ENCODE peak calls at places on chromosomes 1 and 21, in four cellular contexts. F, G, B and E are unnamed samples.

GRCh38 chr1:184191181-184191601 is 139.7 kb downstream of the TSEN15 start:
- DNase-seq in G (peak), F (no peak), B (no peak), E (peak)

GRCh38 chr1:224757508-224757907 is 141.4 kb downstream of the CNIH3 start:
- DNase-seq in F (no peak), G (no peak), B (no peak), E (no peak)

GRCh38 chr1:174131032-174131638 is 28.2 kb upstream of the RABGAP1L start:
- DNase-seq in G (no peak), B (peak), F (no peak), E (no peak)

GRCh38 chr1:156383023-156383422 is 14.0 kb downstream of the RHBG start:
- DNase-seq in G (peak), B (peak), F (peak), E (peak)

GRCh38 chr1:213669964-213670691 is 317.6 kb upstream of the PROX1 start:
- DNase-seq in G (no peak), F (no peak), B (peak), E (no peak)

GRCh38 chr21:35179990-35180557 is 131.0 kb upstream of the RUNX1 start:
- DNase-seq in B (no peak), G (peak), F (no peak), E (peak)

GRCh38 chr1:73627723-73628122 is 570.3 kb downstream of the LRRIQ3 start:
- DNase-seq in G (no peak), B (no peak), F (no peak), E (peak)

GRCh38 chr1:193417420-193417819 is 231.0 kb upstream of the B3GALT2 start:
- DNase-seq in F (no peak), B (no peak), G (peak), E (peak)

GRCh38 chr21:15895142-15896106 is 165.6 kb downstream of the USP25 start:
- DNase-seq in B (no peak), F (no peak), G (peak), E (no peak)

GRCh38 chr21:27104749-27105439 is 138.0 kb upstream of the ADAMTS5 start:
- DNase-seq in B (no peak), F (no peak), G (peak), E (peak)

GRCh38 chr1:206583461-206584264 is 28.6 kb downstream of the EIF2D start:
- DNase-seq in B (peak), G (peak), F (peak), E (peak)

GRCh38 chr1:209845405-209845725 is 17.6 kb downstream of the UTP25 start:
- DNase-seq in F (no peak), B (no peak), G (no peak), E (no peak)

GRCh38 chr1:195897072-195897471 is 711.2 kb downstream of the KCNT2 start:
- DNase-seq in B (no peak), G (no peak), F (no peak), E (no peak)

GRCh38 chr1:7508052-7508745 is 262.9 kb upstream of the VAMP3 start:
- DNase-seq in F (no peak), B (no peak), G (no peak), E (no peak)

GRCh38 chr1:232902766-232903357 is 47.5 kb upstream of the NTPCR start:
- DNase-seq in G (no peak), F (no peak), B (no peak), E (no peak)

GRCh38 chr21:46000182-46000730 is 18.7 kb downstream of the COL6A1 start:
- DNase-seq in G (no peak), F (no peak), B (peak), E (no peak)

GRCh38 chr1:65691152-65691900 is 101.4 kb upstream of the PDE4B start:
- DNase-seq in F (no peak), B (no peak), G (no peak), E (no peak)

GRCh38 chr1:35691571-35692220 is 27.0 kb downstream of the C1orf216 start:
- DNase-seq in F (no peak), G (no peak), B (no peak), E (no peak)

GRCh38 chr1:19709255-19709765 is 44.6 kb downstream of the HTR6 start:
- DNase-seq in F (no peak), G (no peak), B (no peak), E (no peak)

GRCh38 chr1:13930151-13930550 is 230.2 kb downstream of the PRDM2 start:
- DNase-seq in G (no peak), B (peak), F (no peak), E (no peak)

GRCh38 chr1:9270290-9270900 is 22.3 kb upstream of the SPSB1 start:
- DNase-seq in F (no peak), G (no peak), B (no peak), E (no peak)

GRCh38 chr1:57696041-57696440 is 272.2 kb upstream of the DAB1 start:
- DNase-seq in F (no peak), G (no peak), B (no peak), E (no peak)

GRCh38 chr1:9539829-9540550 is 725 bp downstream of the SLC25A33 start:
- DNase-seq in F (peak), B (peak), G (peak), E (peak)

GRCh38 chr1:78070758-78071157 is 25.0 kb downstream of the GIPC2 start:
- DNase-seq in B (no peak), F (no peak), G (peak), E (no peak)

GRCh38 chr1:212600980-212601379 is 7.6 kb upstream of the ATF3 start:
- DNase-seq in F (no peak), G (no peak), B (no peak), E (peak)

GRCh38 chr1:206560021-206560716 is 52.1 kb downstream of the EIF2D start:
- DNase-seq in B (no peak), G (no peak), F (no peak), E (peak)

GRCh38 chr21:23401278-23401677 is 2206.0 kb downstream of the MRPL39 start:
- DNase-seq in B (no peak), F (no peak), G (no peak), E (no peak)

GRCh38 chr1:6275826-6276764 is 15.2 kb upstream of the GPR153 start:
- DNase-seq in F (no peak), G (peak), B (peak), E (peak)

GRCh38 chr1:113576271-113576670 is 183.0 kb downstream of the PHTF1 start:
- DNase-seq in B (no peak), G (no peak), F (no peak), E (no peak)

GRCh38 chr1:17671741-17672140 is 83.4 kb upstream of the ACTL8 start:
- DNase-seq in F (no peak), B (peak), G (no peak), E (no peak)

GRCh38 chr1:119768778-119769177 is at the start of gene HMGCS2:
- DNase-seq in F (no peak), B (no peak), G (no peak), E (no peak)

GRCh38 chr1:43302226-43302625 is 1.4 kb downstream of the TIE1 start:
- DNase-seq in G (no peak), B (no peak), F (no peak), E (no peak)

GRCh38 chr1:159421821-159422220 is 10.2 kb upstream of the OR10J4 start:
- DNase-seq in G (no peak), F (no peak), B (peak), E (no peak)

GRCh38 chr1:210448293-210448892 is 119.7 kb downstream of the HHAT start:
- DNase-seq in F (peak), G (peak), B (no peak), E (peak)

GRCh38 chr1:45488978-45489377 is 2.0 kb downstream of the TESK2 start:
- DNase-seq in F (no peak), B (no peak), G (no peak), E (no peak)

GRCh38 chr1:185567438-185567837 is 166.8 kb upstream of the HMCN1 start:
- DNase-seq in B (no peak), G (no peak), F (no peak), E (peak)

DNA sequence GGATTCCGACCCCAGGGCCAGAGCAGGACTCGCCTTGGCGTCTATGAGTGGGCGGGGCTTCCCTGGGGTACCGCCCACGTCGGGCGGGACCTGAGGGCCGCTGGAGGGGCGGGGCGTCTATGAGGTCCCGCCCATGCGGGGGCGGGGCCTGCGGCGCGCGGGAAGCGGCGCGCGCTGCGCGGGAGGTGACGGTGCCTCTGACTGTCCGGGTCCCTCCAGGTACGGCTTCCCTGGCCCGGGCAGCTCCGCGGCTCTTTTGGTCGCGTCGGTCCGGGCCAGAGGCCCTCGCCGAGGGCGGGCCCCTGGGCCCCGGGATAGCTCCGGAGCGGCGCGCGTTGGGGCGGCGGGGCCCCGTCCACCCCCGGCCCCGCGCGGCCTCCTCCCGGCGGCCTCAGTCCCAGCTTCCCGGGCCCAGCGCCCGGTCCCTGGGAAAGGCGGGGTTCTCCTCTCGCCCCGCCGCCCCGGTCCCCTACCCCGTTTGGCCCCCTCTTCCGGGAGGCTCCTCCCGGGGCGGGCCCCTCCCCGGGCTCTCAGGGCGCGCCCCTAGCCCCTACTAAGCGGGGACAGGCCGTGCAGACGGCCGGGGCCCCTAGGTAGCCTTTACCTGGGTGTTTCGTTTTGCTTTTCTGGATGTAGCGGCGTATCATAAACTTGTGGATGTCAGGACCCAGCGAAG is at the start of gene CHAF1B:
- DNase-seq in G (peak), F (peak), B (peak), E (peak)
- H3K4ac ChIP-seq in G (peak), F (no peak), B (no peak), E (no peak)

GRCh38 chr21:28922368-28922767 is 70.3 kb downstream of the LTN1 start:
- DNase-seq in F (no peak), G (no peak), B (peak), E (no peak)
- H3K4ac ChIP-seq in F (no peak), G (no peak), B (no peak), E (no peak)

DNA sequence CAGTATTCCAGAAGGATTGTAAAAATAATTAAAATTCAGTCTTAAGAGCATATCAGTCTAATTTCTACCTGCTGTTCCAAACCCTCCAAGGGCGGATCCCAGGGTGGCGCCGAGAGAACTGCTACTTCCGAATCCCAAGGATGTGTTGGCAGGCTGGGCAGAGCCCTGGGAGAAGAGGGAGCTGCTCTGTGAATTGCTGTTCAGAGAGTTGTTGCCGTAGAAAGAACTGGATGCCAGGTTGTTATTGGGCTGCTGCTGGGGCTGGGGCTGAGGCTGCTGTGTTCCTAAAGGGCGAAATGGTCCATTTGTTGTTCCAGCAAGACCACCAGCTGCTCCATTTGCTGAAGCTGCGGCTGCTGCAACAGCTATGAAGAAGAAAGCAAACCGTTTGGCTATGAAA is 57.4 kb upstream of the SDC3 start:
- DNase-seq in B (no peak), F (no peak), G (no peak), E (no peak)
- H3K4ac ChIP-seq in B (no peak), F (no peak), G (peak), E (no peak)

GRCh38 chr1:222814536-222815366 is at the start of gene DISP1:
- DNase-seq in G (peak), B (peak), F (peak), E (peak)
- H3K4ac ChIP-seq in G (peak), B (no peak), F (no peak), E (peak)

GRCh38 chr1:200668514-200669313 is 993 bp downstream of the DDX59 start:
- DNase-seq in G (no peak), B (no peak), F (no peak), E (peak)

GRCh38 chr1:200669314-200670214 is at the start of gene DDX59:
- DNase-seq in F (peak), B (peak), G (peak), E (peak)

GRCh38 chr1:200670215-200671118 is 760 bp upstream of the DDX59 start:
- DNase-seq in G (peak), B (no peak), F (no peak), E (no peak)

GRCh38 chr1:200665851-200666250 is 3.9 kb downstream of the DDX59 start:
- DNase-seq in B (no peak), G (no peak), F (no peak), E (no peak)

DNA sequence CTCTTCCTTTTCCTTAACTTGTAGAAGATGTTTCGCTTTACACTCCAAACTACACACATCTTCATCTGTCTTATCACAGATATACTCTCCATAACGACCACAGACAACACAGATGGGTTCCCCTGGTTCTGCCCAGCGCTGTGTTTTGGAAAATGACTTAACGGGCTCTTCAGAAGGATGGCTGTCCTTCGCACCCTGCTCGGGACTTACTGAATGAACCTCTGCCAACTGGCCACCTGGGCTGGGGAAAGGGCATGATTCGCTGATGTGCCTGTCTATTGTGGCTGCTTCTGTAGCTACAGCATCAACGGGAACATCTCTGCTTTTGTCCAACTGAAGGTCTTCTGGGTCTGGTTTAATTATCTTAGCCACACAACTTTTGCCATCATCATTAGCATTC is 3.4 kb downstream of the DDX59 start:
- DNase-seq in G (no peak), F (no peak), B (no peak), E (no peak)
- H3K4ac ChIP-seq in G (no peak), F (no peak), B (no peak), E (no peak)

GRCh38 chr1:246200738-246201137 is 306.3 kb downstream of the SMYD3 start:
- DNase-seq in F (no peak), G (no peak), B (no peak), E (no peak)

GRCh38 chr1:246200225-246200624 is 306.9 kb downstream of the SMYD3 start:
- DNase-seq in G (peak), B (no peak), F (no peak), E (no peak)

GRCh38 chr1:246199086-246199485 is 308.0 kb downstream of the SMYD3 start:
- DNase-seq in F (no peak), G (no peak), B (no peak), E (peak)

GRCh38 chr1:246197076-246197475 is 310.0 kb downstream of the SMYD3 start:
- DNase-seq in B (no peak), G (no peak), F (no peak), E (no peak)

DNA sequence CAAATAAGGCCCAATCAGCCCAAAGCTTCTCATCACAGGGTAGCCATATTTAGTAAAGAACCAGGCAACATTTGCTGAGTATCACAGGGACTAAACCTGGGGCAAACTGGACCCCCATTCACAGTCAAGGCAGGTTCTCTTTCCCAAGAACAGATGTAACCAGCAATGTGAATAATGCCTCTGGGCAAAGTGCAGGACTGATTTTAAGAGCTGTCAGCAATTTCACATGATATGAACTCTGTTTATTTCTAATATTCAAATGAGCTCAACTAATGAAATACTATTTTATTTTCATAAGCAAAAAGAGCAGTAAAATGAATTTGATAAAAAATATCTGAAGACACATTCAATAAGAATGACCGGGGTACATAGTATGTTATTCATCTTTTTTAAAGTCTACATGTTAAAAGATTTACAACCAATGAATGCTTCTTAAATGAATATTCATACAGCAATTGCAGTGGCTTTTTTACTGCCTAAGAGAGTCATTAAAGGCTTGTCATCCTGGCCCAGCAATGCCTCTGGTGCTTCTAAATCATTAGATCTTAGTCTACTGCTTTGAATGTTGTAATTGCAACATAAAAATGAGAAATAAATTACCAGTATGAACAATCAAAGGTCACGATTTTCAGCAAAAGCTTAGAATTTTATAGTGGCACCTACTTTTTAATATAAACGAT is 308.8 kb downstream of the SMYD3 start:
- DNase-seq in G (no peak), B (no peak), F (no peak), E (no peak)
- H3K4ac ChIP-seq in G (no peak), B (no peak), F (no peak), E (no peak)

DNA sequence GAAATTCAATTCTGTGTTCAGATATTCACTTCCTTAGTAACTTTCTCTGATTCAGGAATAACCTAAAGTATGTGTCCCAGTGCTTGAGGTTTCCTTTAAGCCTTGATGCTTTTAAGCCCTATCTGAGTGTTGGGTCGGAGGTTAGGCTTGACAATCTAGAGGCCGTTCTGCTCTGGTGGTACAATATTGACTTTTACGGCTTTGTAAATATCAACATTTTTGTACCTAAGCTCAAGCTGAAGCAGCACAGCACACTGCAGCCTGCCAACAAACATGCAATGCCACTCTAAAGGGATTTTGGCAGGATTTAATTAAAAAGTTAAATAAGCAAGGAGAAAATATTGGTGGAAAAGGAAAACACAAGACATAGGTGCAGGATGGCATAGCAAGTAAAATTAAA is 279.2 kb downstream of the NEGR1 start:
- DNase-seq in B (no peak), F (no peak), G (no peak), E (no peak)
- H3K4ac ChIP-seq in B (no peak), F (no peak), G (no peak), E (no peak)

DNA sequence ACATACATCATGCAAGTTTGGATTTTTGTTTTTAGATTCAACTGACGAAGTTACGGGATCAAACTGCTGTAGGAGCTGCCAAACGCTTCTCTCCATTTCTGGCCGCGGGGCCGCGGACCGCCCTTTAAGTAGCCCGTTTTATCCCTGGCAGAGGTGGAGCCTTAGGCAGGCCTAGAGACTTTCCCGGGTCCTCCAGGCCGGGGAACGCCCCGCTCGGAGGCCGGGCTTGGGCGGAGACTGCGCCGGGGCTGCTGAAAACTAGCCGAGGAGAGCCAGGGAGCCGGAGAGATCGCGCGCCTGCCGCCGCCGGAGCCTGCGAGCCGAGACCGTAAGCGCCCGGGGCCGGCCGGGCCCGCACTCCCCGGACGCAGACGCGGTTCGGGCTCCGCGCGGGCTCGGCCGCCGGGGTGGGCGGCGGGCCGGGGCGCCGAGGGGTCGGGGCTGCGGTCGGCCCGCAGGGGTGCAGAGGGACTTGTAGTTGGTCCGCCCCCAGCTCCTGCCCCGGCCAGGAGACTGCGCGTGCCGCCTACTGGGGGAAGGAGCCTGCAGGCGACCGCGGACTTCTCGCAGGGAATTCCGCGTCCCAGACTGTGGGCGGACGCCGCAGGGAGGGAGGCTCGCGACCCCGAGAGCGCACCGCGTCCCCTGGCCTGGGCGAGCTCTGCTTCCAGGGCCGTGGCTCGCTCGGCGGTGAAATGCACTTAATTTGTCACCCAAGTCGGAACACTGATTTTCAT is at the start of gene EPHX1:
- DNase-seq in B (peak), G (peak), F (peak), E (peak)
- H3K4ac ChIP-seq in B (no peak), G (peak), F (no peak), E (no peak)